ENCODE peak calls at places on chromosomes 4 and X, in six cellular contexts. U, H, X, Z, D and Q are unnamed samples.

GRCh38 chr4:185282968-185283367 is 73.6 kb downstream of the SNX25 start:
- DNase-seq in U (no peak), H (peak; percentile 28), X (no peak), Z (no peak), D (no peak), Q (no peak)

GRCh38 chr4:75662626-75663025 is 10.6 kb downstream of the G3BP2 start:
- DNase-seq in U (no peak), H (no peak), X (no peak), Z (no peak), D (no peak), Q (no peak)

GRCh38 chr4:113294910-113295309 is 245.5 kb downstream of the ANK2 start:
- DNase-seq in U (no peak), H (no peak), X (no peak), Z (no peak), D (no peak), Q (no peak)

GRCh38 chr4:67393699-67394281 is 151.5 kb downstream of the CENPC start:
- DNase-seq in U (no peak), H (peak; percentile 50), X (no peak), Z (peak; percentile 29), D (peak; percentile 68), Q (no peak)

GRCh38 chrX:100647095-100647494 is 3.1 kb downstream of the SRPX2 start:
- DNase-seq in U (no peak), H (no peak), X (no peak), Z (no peak), D (no peak), Q (no peak)

GRCh38 chr4:55727746-55728145 is 91.6 kb upstream of the NMU start:
- DNase-seq in U (no peak), H (no peak), X (no peak), Z (no peak), D (no peak), Q (no peak)

GRCh38 chrX:107324493-107325310 is 118.3 kb downstream of the DNAAF6 start:
- DNase-seq in U (no peak), H (peak; percentile 4), X (no peak), Z (no peak), D (no peak), Q (peak; percentile 62)

GRCh38 chr4:15779336-15779735 is 1.2 kb downstream of the CD38 start:
- DNase-seq in U (peak; percentile 65), H (peak; percentile 53), X (peak; percentile 31), Z (no peak), D (peak; percentile 72), Q (no peak)

GRCh38 chr4:185911556-185912064 is 99.6 kb upstream of the SORBS2 start:
- DNase-seq in U (no peak), H (peak; percentile 4), X (no peak), Z (no peak), D (no peak), Q (no peak)

GRCh38 chrX:48616575-48616974 is 19.3 kb downstream of the WDR13 start:
- DNase-seq in U (peak; percentile 33), H (no peak), X (no peak), Z (no peak), D (no peak), Q (no peak)

GRCh38 chrX:16826207-16826606 is 39.9 kb downstream of the TXLNG start:
- DNase-seq in U (no peak), H (peak; percentile 74), X (no peak), Z (no peak), D (no peak), Q (no peak)

GRCh38 chrX:103338663-103339062 is 8.6 kb downstream of the TCEAL7 start:
- DNase-seq in U (no peak), H (no peak), X (no peak), Z (no peak), D (no peak), Q (no peak)

GRCh38 chr4:186074189-186074588 is 5.2 kb downstream of the TLR3 start:
- DNase-seq in U (no peak), H (no peak), X (no peak), Z (no peak), D (no peak), Q (no peak)

GRCh38 chr4:27463816-27464215 is 603.2 kb downstream of the STIM2 start:
- DNase-seq in U (no peak), H (peak; percentile 0), X (no peak), Z (peak; percentile 54), D (no peak), Q (no peak)

GRCh38 chrX:135591871-135592270 is 71.4 kb downstream of the INTS6L start:
- DNase-seq in U (no peak), H (no peak), X (no peak), Z (no peak), D (no peak), Q (no peak)

GRCh38 chr4:64727960-64728359 is 318.7 kb upstream of the TECRL start:
- DNase-seq in U (no peak), H (no peak), X (no peak), Z (no peak), D (no peak), Q (no peak)

GRCh38 chrX:105323951-105324350 is 103.5 kb upstream of the TEX13A start:
- DNase-seq in U (no peak), H (peak; percentile 40), X (no peak), Z (no peak), D (no peak), Q (no peak)

GRCh38 chrX:32155044-32155638 is 1056.2 kb downstream of the DMD start:
- DNase-seq in U (no peak), H (no peak), X (no peak), Z (no peak), D (no peak), Q (no peak)

GRCh38 chrX:129262912-129263311 is 260.4 kb downstream of the SMARCA1 start:
- DNase-seq in U (no peak), H (no peak), X (no peak), Z (no peak), D (no peak), Q (no peak)

GRCh38 chrX:152926279-152926678 is 28.4 kb downstream of the ZNF185 start:
- DNase-seq in U (peak; percentile 56), H (peak; percentile 70), X (peak; percentile 81), Z (peak; percentile 64), D (peak; percentile 15), Q (no peak)

GRCh38 chrX:17161991-17162390 is 213.0 kb upstream of the NHS start:
- DNase-seq in U (no peak), H (no peak), X (no peak), Z (no peak), D (no peak), Q (no peak)

GRCh38 chr4:115433501-115433900 is 320.1 kb upstream of the NDST4 start:
- DNase-seq in U (no peak), H (no peak), X (no peak), Z (no peak), D (no peak), Q (no peak)

GRCh38 chr4:10080874-10081606 is 35.6 kb downstream of the WDR1 start:
- DNase-seq in U (peak; percentile 41), H (no peak), X (peak; percentile 9), Z (no peak), D (no peak), Q (no peak)

GRCh38 chr4:82493721-82494425 is 63.5 kb downstream of the ENOPH1 start:
- DNase-seq in U (no peak), H (peak; percentile 34), X (no peak), Z (no peak), D (no peak), Q (no peak)

GRCh38 chrX:43604753-43605152 is 51.3 kb upstream of the MAOA start:
- DNase-seq in U (no peak), H (no peak), X (no peak), Z (no peak), D (no peak), Q (no peak)

GRCh38 chrX:95063554-95063953 is 1389.5 kb downstream of the FAM133A start:
- DNase-seq in U (no peak), H (peak; percentile 11), X (no peak), Z (no peak), D (no peak), Q (no peak)

GRCh38 chr4:138938371-138938699 is 77.2 kb upstream of the NOCT start:
- DNase-seq in U (no peak), H (peak; percentile 65), X (no peak), Z (peak; percentile 27), D (no peak), Q (no peak)

GRCh38 chr4:84892950-84893349 is 73.5 kb downstream of the WDFY3 start:
- DNase-seq in U (no peak), H (no peak), X (no peak), Z (no peak), D (no peak), Q (no peak)

GRCh38 chr4:116599859-116600258 is 485.5 kb downstream of the TRAM1L1 start:
- DNase-seq in U (no peak), H (no peak), X (no peak), Z (no peak), D (no peak), Q (no peak)

GRCh38 chr4:116598980-116599789 is 486.2 kb downstream of the TRAM1L1 start:
- DNase-seq in U (no peak), H (no peak), X (peak; percentile 10), Z (no peak), D (no peak), Q (peak; percentile 3)

GRCh38 chr4:116598155-116598979 is 487.0 kb downstream of the TRAM1L1 start:
- DNase-seq in U (no peak), H (no peak), X (no peak), Z (no peak), D (no peak), Q (no peak)

GRCh38 chr4:116603096-116603495 is 482.3 kb downstream of the TRAM1L1 start:
- DNase-seq in U (no peak), H (no peak), X (no peak), Z (peak; percentile 10), D (no peak), Q (no peak)
- H3K27ac ChIP-seq in U (no peak overlapping the region), H (no peak overlapping the region), X (no peak overlapping the region), Z (no peak overlapping the region), D (no peak overlapping the region), Q (no peak overlapping the region)

GRCh38 chr4:164771088-164771487 is 17.2 kb downstream of the SMIM31 start:
- DNase-seq in U (no peak), H (no peak), X (no peak), Z (no peak), D (no peak), Q (no peak)
- H3K4me3 ChIP-seq in U (no peak overlapping the region), H (no peak overlapping the region), X (no peak overlapping the region), Z (no peak overlapping the region), D (no peak overlapping the region), Q (no peak overlapping the region)

GRCh38 chr4:87525636-87526035 is 3.5 kb downstream of the SPARCL1 start:
- DNase-seq in U (no peak), H (peak; percentile 25), X (peak; percentile 71), Z (no peak), D (no peak), Q (no peak)
- TF ChIP-seq POLR2A in U (no peak), H (no peak), X (peak; percentile 75), Z (no peak), D (peak; percentile 27), Q (no peak)

DNA sequence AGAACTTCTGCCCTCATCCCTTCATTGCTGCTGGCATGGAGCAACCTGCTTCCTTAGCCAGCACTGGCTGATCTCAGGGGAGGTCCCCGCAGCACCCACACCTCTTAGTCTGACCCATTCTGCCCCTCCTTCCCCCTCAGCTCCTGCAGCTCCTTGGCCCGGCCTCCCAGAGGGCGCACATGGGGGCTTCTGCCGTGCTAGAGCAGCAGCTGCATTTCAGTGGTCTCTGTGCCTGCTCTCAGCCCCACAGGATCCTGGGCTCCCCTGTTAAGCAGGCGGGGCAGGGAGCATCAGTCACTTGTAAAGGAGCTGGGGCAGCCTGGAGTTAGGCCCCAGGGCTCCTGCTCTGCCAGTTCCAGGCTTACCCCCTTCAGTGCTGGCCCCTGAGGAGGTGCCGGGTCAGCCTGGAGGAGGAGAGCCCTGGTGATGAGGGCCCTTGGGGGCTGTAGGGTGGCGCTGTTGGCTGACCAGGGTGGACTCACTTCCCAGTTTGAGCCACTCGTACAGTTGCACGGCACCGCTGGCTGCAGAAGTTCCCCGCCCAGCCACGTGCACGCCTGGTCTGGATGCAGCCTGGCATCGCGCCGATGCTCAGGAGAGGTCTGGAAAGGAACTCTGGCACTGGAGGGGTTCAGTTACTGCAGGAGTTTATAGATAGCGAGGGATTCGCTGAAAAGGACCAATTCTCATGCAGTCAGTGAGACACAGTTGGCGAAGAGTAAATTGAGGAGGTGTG is 85.1 kb upstream of the PSAPL1 start:
- DNase-seq in U (no peak), H (no peak), X (no peak), Z (no peak), D (no peak), Q (no peak)
- H3K27ac ChIP-seq in U (no peak overlapping the region), H (no peak overlapping the region), X (no peak overlapping the region), Z (no peak overlapping the region), D (no peak overlapping the region), Q (no peak overlapping the region)